ENCODE peak calls at places on chromosome 10, in five cellular contexts. M is PC-9, C is left ventricle myocardium inferior, R is colonic mucosa, Q is transverse colon. L is an unnamed sample.
A peak's percentile ranks its signal among the peaks of the same experiment; 100 is the strongest.

GRCh38 chr10:1738950-1739349 is 1.6 kb upstream of the ADARB2 start:
- DNase-seq in M (no peak), C (no peak), R (no peak), Q (no peak), L (no peak)

GRCh38 chr10:101559596-101560292 is 28.3 kb downstream of the POLL start:
- DNase-seq in M (no peak), C (no peak), R (no peak), Q (no peak), L (no peak)

GRCh38 chr10:31707578-31708411 is 220.8 kb downstream of the ARHGAP12 start:
- DNase-seq in M (no peak), C (peak; percentile 74), R (peak; percentile 43), Q (peak; percentile 40), L (peak; percentile 27)

GRCh38 chr10:77547651-77548050 is 90.0 kb downstream of the KCNMA1 start:
- DNase-seq in M (no peak), C (no peak), R (no peak), Q (no peak), L (no peak)

GRCh38 chr10:52170776-52171175 is 143.3 kb upstream of the DKK1 start:
- DNase-seq in M (no peak), C (no peak), R (no peak), Q (no peak), L (no peak)

GRCh38 chr10:47027108-47027811 is 116.0 kb downstream of the PTPN20 start:
- DNase-seq in M (no peak), C (no peak), R (peak; percentile 10), Q (peak; percentile 7), L (no peak)

GRCh38 chr10:24467094-24467493 is 256.6 kb downstream of the ARHGAP21 start:
- DNase-seq in M (no peak), C (no peak), R (no peak), Q (no peak), L (no peak)

GRCh38 chr10:78512205-78512550 is 478.5 kb downstream of the RPS24 start:
- DNase-seq in M (no peak), C (no peak), R (peak; percentile 12), Q (no peak), L (no peak)

GRCh38 chr10:86017841-86018734 is 348.5 kb downstream of the GRID1 start:
- DNase-seq in M (no peak), C (peak; percentile 75), R (no peak), Q (no peak), L (no peak)

GRCh38 chr10:121526801-121527221 is 71.4 kb downstream of the FGFR2 start:
- DNase-seq in M (no peak), C (no peak), R (no peak), Q (no peak), L (no peak)

GRCh38 chr10:12455774-12456173 is 106.4 kb downstream of the CAMK1D start:
- DNase-seq in M (peak; percentile 82), C (no peak), R (peak; percentile 49), Q (no peak), L (no peak)

GRCh38 chr10:91090761-91091529 is 129.5 kb upstream of the PCGF5 start:
- DNase-seq in M (no peak), C (no peak), R (no peak), Q (no peak), L (no peak)

GRCh38 chr10:2994562-2994961 is 72.8 kb upstream of the PFKP start:
- DNase-seq in M (no peak), C (no peak), R (no peak), Q (no peak), L (no peak)

GRCh38 chr10:2993636-2994035 is 73.7 kb upstream of the PFKP start:
- DNase-seq in M (no peak), C (no peak), R (no peak), Q (no peak), L (no peak)

GRCh38 chr10:2989292-2989947 is 77.9 kb upstream of the PFKP start:
- DNase-seq in M (no peak), C (no peak), R (no peak), Q (no peak), L (no peak)

GRCh38 chr10:2990764-2991163 is 76.6 kb upstream of the PFKP start:
- DNase-seq in M (no peak), C (no peak), R (no peak), Q (no peak), L (no peak)

GRCh38 chr10:2992401-2993198 is 74.7 kb upstream of the PFKP start:
- DNase-seq in M (no peak), C (no peak), R (no peak), Q (no peak), L (no peak)
- TF ChIP-seq CTCF in M (no peak), C (no peak), R (no peak), Q (no peak), L (no peak)

GRCh38 chr10:5810235-5810634 is 3.0 kb downstream of the GDI2 start:
- DNase-seq in M (no peak), C (no peak), R (no peak), Q (no peak), L (no peak)

GRCh38 chr10:5806745-5807144 is 6.5 kb downstream of the GDI2 start:
- DNase-seq in M (no peak), C (no peak), R (no peak), Q (no peak), L (no peak)

GRCh38 chr10:5811387-5811821 is 1.8 kb downstream of the GDI2 start:
- DNase-seq in M (no peak), C (no peak), R (peak; percentile 20), Q (no peak), L (peak; percentile 45)

GRCh38 chr10:5812283-5813090 is 747 bp downstream of the GDI2 start:
- DNase-seq in M (no peak), C (peak; percentile 54), R (peak; percentile 52), Q (peak; percentile 55), L (no peak)

GRCh38 chr10:5809541-5810154 is 3.6 kb downstream of the GDI2 start:
- DNase-seq in M (no peak), C (no peak), R (no peak), Q (no peak), L (no peak)
- H3K4me1 ChIP-seq in M (peaks cover 22% of the 10 kb centered on the region), C (peaks cover 89% of the 10 kb centered on the region), R (no peaks in the 10 kb centered on the region), Q (peaks cover 63% of the 10 kb centered on the region), L (peaks cover 27% of the 10 kb centered on the region)

GRCh38 chr10:71834343-71834674 is 16.7 kb downstream of the PSAP start:
- DNase-seq in M (peak; percentile 21), C (no peak), R (no peak), Q (no peak), L (no peak)

GRCh38 chr10:71838264-71839211 is 12.5 kb downstream of the PSAP start:
- DNase-seq in M (peak; percentile 77), C (no peak), R (no peak), Q (no peak), L (peak; percentile 88)

GRCh38 chr10:71835671-71836593 is 15.1 kb downstream of the PSAP start:
- DNase-seq in M (peak; percentile 28), C (peak; percentile 58), R (no peak), Q (peak; percentile 65), L (no peak)

GRCh38 chr10:71836594-71836970 is 14.5 kb downstream of the PSAP start:
- DNase-seq in M (no peak), C (no peak), R (no peak), Q (no peak), L (no peak)

GRCh38 chr10:71837085-71837827 is 13.8 kb downstream of the PSAP start:
- DNase-seq in M (peak; percentile 34), C (no peak), R (no peak), Q (no peak), L (peak; percentile 70)
- TF ChIP-seq CTCF in M (no peak), C (peak; percentile 55), R (no peak), Q (no peak), L (peak; percentile 53)

DNA sequence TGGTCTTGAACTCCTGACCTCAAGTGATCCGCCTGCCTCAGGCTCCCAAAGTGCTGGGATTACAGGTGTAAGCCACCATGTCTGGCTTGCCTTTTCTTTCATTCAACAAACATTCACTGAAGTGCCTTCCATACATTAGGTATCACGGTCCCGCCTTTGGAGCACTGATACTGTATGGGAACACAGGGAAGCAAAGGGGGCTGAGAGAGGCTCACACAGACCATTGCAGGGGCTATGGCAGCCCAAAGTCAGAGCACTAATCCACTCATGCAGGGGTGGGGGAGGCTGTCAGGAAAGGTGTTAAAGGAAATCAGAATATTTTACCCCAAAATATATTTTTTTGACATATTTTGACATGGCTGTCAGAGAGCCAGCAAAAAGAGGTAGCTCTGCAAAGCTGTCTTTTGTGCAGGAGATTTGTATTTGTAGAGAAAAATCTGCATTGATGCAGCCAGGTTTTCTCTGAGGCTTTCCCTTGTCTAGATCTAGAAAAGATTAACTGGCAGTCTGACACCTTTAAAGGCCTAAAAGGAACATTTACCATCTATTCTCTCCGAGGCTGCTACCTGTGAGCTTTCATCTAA is 42.0 kb upstream of the PDLIM1 start:
- DNase-seq in M (no peak), C (no peak), R (no peak), Q (no peak), L (no peak)
- H3K4me1 ChIP-seq in M (peaks cover 19% of the 10 kb centered on the region), C (peaks cover 99% of the 10 kb centered on the region), R (no peaks in the 10 kb centered on the region), Q (peaks cover 7% of the 10 kb centered on the region), L (peaks cover 16% of the 10 kb centered on the region)

GRCh38 chr10:119302172-119302571 is 94.8 kb downstream of the GRK5 start:
- DNase-seq in M (no peak), C (no peak), R (no peak), Q (no peak), L (no peak)
- TF ChIP-seq CTCF in M (no peak), C (no peak), R (no peak), Q (no peak), L (no peak)

DNA sequence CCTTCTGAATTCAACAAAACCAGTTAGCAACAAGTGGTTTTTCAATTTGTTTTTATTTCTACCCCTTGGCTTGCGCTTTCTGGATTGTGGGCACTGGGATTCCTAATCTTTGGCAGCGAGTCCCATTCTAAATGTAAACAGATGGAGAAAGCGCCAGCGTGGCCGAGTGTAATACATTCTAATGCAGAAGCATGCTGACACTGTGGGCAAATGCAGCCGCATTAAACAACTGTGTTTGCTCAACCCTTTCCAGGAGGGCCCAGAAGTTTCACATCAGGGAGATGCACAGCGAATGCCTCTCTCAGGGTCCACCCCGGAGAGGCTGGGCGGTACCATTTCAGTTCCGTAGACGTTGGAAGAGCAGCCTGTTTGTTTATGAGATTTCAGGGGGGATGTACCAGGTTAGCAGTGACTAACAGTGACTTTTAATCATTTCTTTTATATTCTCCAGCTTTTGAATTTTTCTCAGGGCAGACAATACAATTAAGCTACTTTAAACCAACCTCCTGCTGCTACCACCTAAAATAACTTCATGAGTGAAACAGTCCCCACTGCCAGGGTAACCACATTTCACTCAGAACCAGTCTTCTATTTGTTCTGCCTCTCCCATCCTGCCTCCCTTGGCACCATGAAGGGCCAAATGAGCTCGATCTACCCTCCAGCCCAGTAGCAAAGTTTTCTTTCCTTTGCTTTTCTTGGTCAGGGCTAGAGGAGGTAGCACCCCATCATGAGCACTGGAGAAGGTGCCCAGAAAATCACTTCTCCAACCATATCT is 164.2 kb upstream of the ITGB1 start:
- DNase-seq in M (no peak), C (no peak), R (no peak), Q (no peak), L (no peak)
- H3K4me1 ChIP-seq in M (no peaks in the 10 kb centered on the region), C (peaks cover 27% of the 10 kb centered on the region), R (no peaks in the 10 kb centered on the region), Q (no peaks in the 10 kb centered on the region), L (peaks cover 19% of the 10 kb centered on the region)

DNA sequence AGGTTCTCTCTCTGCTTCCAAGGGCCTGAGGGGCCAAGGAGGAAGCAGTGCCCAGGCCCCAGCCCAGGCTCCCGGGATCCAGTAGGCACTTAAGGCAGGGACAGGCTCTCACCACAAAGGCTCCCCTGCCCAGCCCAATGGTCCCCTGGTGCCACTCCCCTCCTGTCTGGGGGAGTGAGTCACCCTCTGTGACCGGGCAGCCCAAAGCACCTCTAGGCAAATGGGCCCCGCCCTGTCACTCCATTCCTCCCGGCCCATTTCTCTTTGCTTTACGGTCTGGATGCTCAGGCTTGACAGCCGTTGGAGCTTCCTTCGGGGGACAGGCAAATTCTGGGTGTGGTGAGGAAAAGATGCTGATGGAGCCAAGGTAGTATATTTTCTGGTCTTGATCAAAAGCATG is at the start of gene CALHM3:
- DNase-seq in M (peak; percentile 80), C (no peak), R (no peak), Q (no peak), L (no peak)
- TF ChIP-seq CTCF in M (no peak), C (no peak), R (no peak), Q (no peak), L (no peak)

GRCh38 chr10:67723601-67724000 is 27.6 kb upstream of the CTNNA3 start:
- DNase-seq in M (no peak), C (no peak), R (no peak), Q (no peak), L (no peak)
- H3K4me1 ChIP-seq in M (no peaks in the 10 kb centered on the region), C (no peaks in the 10 kb centered on the region), R (no peaks in the 10 kb centered on the region), Q (no peaks in the 10 kb centered on the region), L (no peaks in the 10 kb centered on the region)